ENCODE peak calls at places on chromosome 18, in ten cellular contexts. C is fibroblast of lung, X is prostate gland, K is astrocyte of the spinal cord, T is endodermal cell, W is GM12865, M is A549, R is fibroblast of the aortic adventitia, D is mammary epithelial cell, B is dorsolateral prefrontal cortex. J is an unnamed sample.

GRCh38 chr18:57547260-57547659 is 39.2 kb downstream of the FECH start:
- DNase-seq in K (no peak), R (no peak), X (no peak), T (no peak), D (no peak), W (no peak), M (no peak), C (no peak), B (no peak), J (no peak)

GRCh38 chr18:68588169-68588568 is 126.7 kb downstream of the TMX3 start:
- DNase-seq in K (no peak), X (no peak), W (no peak), D (no peak), C (no peak), T (no peak), B (no peak), M (no peak), R (no peak), J (no peak)

GRCh38 chr18:10771053-10771709 is 245.4 kb downstream of the NAPG start:
- DNase-seq in T (no peak), D (peak; percentile 20), B (no peak), C (peak; percentile 7), K (peak; percentile 14), R (no peak), X (no peak), M (no peak), W (peak; percentile 67), J (no peak)

GRCh38 chr18:11175266-11175947 is 26.0 kb upstream of the PIEZO2 start:
- DNase-seq in C (peak; percentile 81), D (no peak), K (peak; percentile 67), R (peak; percentile 78), X (no peak), W (no peak), T (no peak), M (no peak), B (no peak), J (no peak)

GRCh38 chr18:42936289-42936688 is 179.2 kb downstream of the RIT2 start:
- DNase-seq in K (no peak), R (no peak), B (no peak), W (peak; percentile 52), M (no peak), D (no peak), C (no peak), X (no peak), T (no peak), J (no peak)

GRCh38 chr18:68797901-68798300 is at the start of gene CCDC102B:
- DNase-seq in C (peak; percentile 67), K (peak; percentile 91), B (no peak), R (peak; percentile 17), D (no peak), W (no peak), M (no peak), T (no peak), X (no peak), J (no peak)

GRCh38 chr18:45046226-45046625 is 365.5 kb downstream of the SETBP1 start:
- DNase-seq in R (no peak), M (no peak), W (no peak), T (no peak), X (no peak), C (no peak), B (no peak), D (no peak), K (no peak), J (no peak)

GRCh38 chr18:21069468-21069867 is 42.1 kb downstream of the ROCK1 start:
- DNase-seq in C (no peak), T (no peak), D (no peak), W (no peak), X (no peak), M (no peak), R (no peak), K (no peak), B (no peak), J (no peak)

GRCh38 chr18:5066380-5066977 is 130.6 kb downstream of the AKAIN1 start:
- DNase-seq in D (no peak), B (no peak), T (peak; percentile 84), M (peak; percentile 20), R (no peak), C (no peak), K (no peak), W (peak; percentile 45), X (no peak), J (no peak)

GRCh38 chr18:37332764-37333420 is 232.7 kb downstream of the CELF4 start:
- DNase-seq in C (no peak), T (no peak), M (no peak), D (no peak), X (no peak), K (no peak), R (no peak), W (no peak), B (no peak), J (no peak)

GRCh38 chr18:37330173-37330572 is 235.4 kb downstream of the CELF4 start:
- DNase-seq in K (no peak), X (no peak), C (no peak), W (no peak), B (no peak), M (no peak), R (no peak), D (no peak), T (no peak), J (no peak)

GRCh38 chr18:37327063-37327577 is 238.5 kb downstream of the CELF4 start:
- DNase-seq in M (no peak), X (no peak), C (no peak), R (no peak), B (no peak), T (no peak), W (no peak), K (no peak), D (peak; percentile 39), J (no peak)

GRCh38 chr18:37334494-37335125 is 231.0 kb downstream of the CELF4 start:
- DNase-seq in D (no peak), T (no peak), R (peak; percentile 56), B (no peak), M (no peak), K (peak; percentile 45), W (no peak), C (peak; percentile 78), X (no peak), J (no peak)

GRCh38 chr18:37328946-37329719 is 236.5 kb downstream of the CELF4 start:
- DNase-seq in D (no peak), B (no peak), X (no peak), M (no peak), R (no peak), W (no peak), K (no peak), C (no peak), T (no peak), J (no peak)
- TF ChIP-seq CTCF in D (no peak), B (no peak), X (no peak), M (no peak), R (no peak), W (no peak), K (no peak), C (no peak), T (no peak), J (no peak)

GRCh38 chr18:23154823-23155517 is 19.7 kb downstream of the CABLES1 start:
- DNase-seq in D (no peak), M (no peak), K (no peak), T (no peak), W (no peak), B (no peak), C (no peak), R (peak; percentile 41), X (no peak), J (no peak)
- TF ChIP-seq CTCF in D (no peak), M (no peak), K (no peak), T (no peak), W (no peak), B (no peak), C (no peak), R (peak; percentile 25), X (no peak), J (no peak)

GRCh38 chr18:3924455-3924854 is 474.5 kb downstream of the TGIF1 start:
- DNase-seq in K (no peak), M (no peak), X (no peak), W (no peak), R (peak; percentile 44), D (no peak), C (peak; percentile 33), B (no peak), T (no peak), J (no peak)
- TF ChIP-seq CTCF in K (no peak), M (no peak), X (no peak), W (no peak), R (no peak), D (no peak), C (no peak), B (no peak), T (no peak), J (no peak)

GRCh38 chr18:2569338-2570207 is 1.7 kb downstream of the METTL4 start:
- DNase-seq in M (no peak), K (no peak), T (no peak), D (no peak), B (no peak), X (no peak), R (no peak), W (no peak), C (no peak), J (no peak)

GRCh38 chr18:2570772-2571199 is 519 bp downstream of the METTL4 start:
- DNase-seq in R (peak; percentile 72), D (peak; percentile 69), T (peak; percentile 89), M (peak; percentile 63), X (peak; percentile 51), K (peak; percentile 79), B (peak; percentile 85), W (peak; percentile 75), C (peak; percentile 76), J (no peak)

GRCh38 chr18:2572144-2572682 is 856 bp downstream of the NDC80 start:
- DNase-seq in K (no peak), T (no peak), R (no peak), B (no peak), W (peak; percentile 29), C (no peak), X (no peak), M (no peak), D (no peak), J (no peak)

GRCh38 chr18:2572892-2573291 is 1.5 kb downstream of the NDC80 start:
- DNase-seq in C (no peak), D (no peak), X (no peak), R (no peak), T (no peak), K (no peak), M (no peak), B (no peak), W (no peak), J (no peak)

DNA sequence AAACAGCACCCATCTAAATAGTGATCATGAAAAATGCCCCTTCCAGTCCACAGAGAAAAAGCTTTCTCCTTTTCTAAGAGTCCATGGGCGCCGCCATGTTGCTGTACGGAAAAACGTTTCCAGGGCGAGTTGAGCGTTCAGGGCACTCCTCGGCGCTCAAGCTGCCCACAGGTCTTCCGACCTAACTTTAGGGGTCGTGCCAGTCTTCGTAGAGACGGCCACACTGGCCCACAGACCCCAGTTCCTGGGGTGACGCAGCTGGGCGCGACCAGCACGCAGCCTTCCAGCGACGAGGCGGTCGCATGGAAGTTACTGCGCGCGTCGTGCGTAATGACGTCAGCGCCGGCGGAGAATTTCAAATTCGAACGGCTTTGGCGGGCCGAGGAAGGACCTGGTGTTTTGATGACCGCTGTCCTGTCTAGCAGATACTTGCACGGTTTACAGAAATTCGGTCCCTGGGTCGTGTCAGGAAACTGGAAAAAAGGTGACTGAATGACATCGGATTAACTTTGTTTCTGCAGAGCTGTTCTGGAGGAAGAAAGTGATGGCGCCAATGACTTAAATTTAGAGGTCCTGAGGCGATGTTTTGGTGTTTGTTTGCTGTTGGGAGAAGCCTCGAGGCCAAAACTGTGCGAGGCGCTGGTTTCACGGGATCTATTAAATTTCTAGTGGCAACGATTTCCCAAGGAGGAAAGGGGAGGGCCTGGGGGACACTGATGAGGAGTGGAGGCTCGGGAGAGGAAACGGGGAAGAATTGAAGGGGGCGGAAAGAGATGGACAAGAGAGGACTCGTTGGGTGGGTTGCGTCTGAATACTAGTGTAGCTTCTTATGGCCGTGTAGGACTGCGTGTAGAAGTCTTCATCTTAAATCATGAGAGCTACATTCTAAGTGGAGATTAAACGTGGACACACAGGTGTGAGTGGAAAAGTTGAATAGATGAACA is at the start of the genes METTL4 and NDC80:
- DNase-seq in R (peak; percentile 90), B (peak; percentile 85), C (peak; percentile 87), X (peak; percentile 70), T (peak; percentile 95), M (peak; percentile 90), K (peak; percentile 94), D (peak; percentile 88), W (peak; percentile 95), J (peak; percentile 82)
- TF ChIP-seq CTCF in R (no peak), B (no peak), C (no peak), X (no peak), T (no peak), M (no peak), K (no peak), D (no peak), W (no peak), J (no peak)

J was measured in activated B cell treated with CpG ODN at 0.5 μM for 24 hours.